ENCODE peak calls at places on chromosomes 11 and 22, in eight cellular contexts. One of them, this sample, is unnamed.

GRCh38 chr22:38029370-38029769 is 27.8 kb upstream of the PICK1 start:
- DNase-seq in H7: no peak
- DNase-seq in NCI-H748 treated with DMSO at 0.1 percent for 48 hours: no peak
- DNase-seq in caudate nucleus: no peak
- DNase-seq in HEK293T: no peak
- DNase-seq in astrocyte of the spinal cord: no peak
- DNase-seq in lower lobe of right lung: no peak
- DNase-seq in hepatic stellate cell: no peak
- DNase-seq in this sample: no peak

GRCh38 chr11:33347490-33348125 is 90.4 kb downstream of the HIPK3 start:
- DNase-seq in H7: no peak
- DNase-seq in NCI-H748 treated with DMSO at 0.1 percent for 48 hours: no peak
- DNase-seq in caudate nucleus: no peak
- DNase-seq in HEK293T: peak
- DNase-seq in astrocyte of the spinal cord: no peak
- DNase-seq in lower lobe of right lung: no peak
- DNase-seq in hepatic stellate cell: no peak
- DNase-seq in this sample: no peak

GRCh38 chr11:34311126-34311525 is 46.7 kb downstream of the ABTB2 start:
- DNase-seq in H7: no peak
- DNase-seq in NCI-H748 treated with DMSO at 0.1 percent for 48 hours: no peak
- DNase-seq in caudate nucleus: no peak
- DNase-seq in HEK293T: no peak
- DNase-seq in astrocyte of the spinal cord: no peak
- DNase-seq in lower lobe of right lung: no peak
- DNase-seq in hepatic stellate cell: no peak
- DNase-seq in this sample: no peak

GRCh38 chr22:39839917-39840510 is 53.5 kb downstream of the ENTHD1 start:
- DNase-seq in H7: no peak
- DNase-seq in NCI-H748 treated with DMSO at 0.1 percent for 48 hours: no peak
- DNase-seq in caudate nucleus: no peak
- DNase-seq in HEK293T: no peak
- DNase-seq in astrocyte of the spinal cord: no peak
- DNase-seq in lower lobe of right lung: no peak
- DNase-seq in hepatic stellate cell: no peak
- DNase-seq in this sample: no peak

GRCh38 chr22:26172389-26172990 is 3.2 kb downstream of the SEZ6L start:
- DNase-seq in H7: peak
- DNase-seq in NCI-H748 treated with DMSO at 0.1 percent for 48 hours: peak
- DNase-seq in caudate nucleus: no peak
- DNase-seq in HEK293T: peak
- DNase-seq in astrocyte of the spinal cord: peak
- DNase-seq in lower lobe of right lung: no peak
- DNase-seq in hepatic stellate cell: peak
- DNase-seq in this sample: no peak

GRCh38 chr11:66418168-66418985 is 2.5 kb upstream of the NPAS4 start:
- DNase-seq in H7: peak
- DNase-seq in NCI-H748 treated with DMSO at 0.1 percent for 48 hours: peak
- DNase-seq in caudate nucleus: peak
- DNase-seq in HEK293T: peak
- DNase-seq in astrocyte of the spinal cord: peak
- DNase-seq in lower lobe of right lung: peak
- DNase-seq in hepatic stellate cell: peak
- DNase-seq in this sample: peak

GRCh38 chr11:71139516-71140205 is 112.7 kb downstream of the SHANK2 start:
- DNase-seq in H7: peak
- DNase-seq in NCI-H748 treated with DMSO at 0.1 percent for 48 hours: no peak
- DNase-seq in caudate nucleus: peak
- DNase-seq in HEK293T: no peak
- DNase-seq in astrocyte of the spinal cord: peak
- DNase-seq in lower lobe of right lung: peak
- DNase-seq in hepatic stellate cell: peak
- DNase-seq in this sample: peak

GRCh38 chr11:67542971-67543370 is 19.7 kb upstream of the CABP2 start:
- DNase-seq in H7: peak
- DNase-seq in NCI-H748 treated with DMSO at 0.1 percent for 48 hours: no peak
- DNase-seq in caudate nucleus: no peak
- DNase-seq in HEK293T: no peak
- DNase-seq in astrocyte of the spinal cord: no peak
- DNase-seq in lower lobe of right lung: no peak
- DNase-seq in hepatic stellate cell: no peak
- DNase-seq in this sample: no peak

GRCh38 chr22:30777589-30777988 is 82.9 kb downstream of the OSBP2 start:
- DNase-seq in H7: no peak
- DNase-seq in NCI-H748 treated with DMSO at 0.1 percent for 48 hours: no peak
- DNase-seq in caudate nucleus: no peak
- DNase-seq in HEK293T: no peak
- DNase-seq in astrocyte of the spinal cord: peak
- DNase-seq in lower lobe of right lung: no peak
- DNase-seq in hepatic stellate cell: no peak
- DNase-seq in this sample: peak

GRCh38 chr22:45664136-45664646 is 7.4 kb upstream of the ATXN10 start:
- DNase-seq in H7: no peak
- DNase-seq in NCI-H748 treated with DMSO at 0.1 percent for 48 hours: no peak
- DNase-seq in caudate nucleus: no peak
- DNase-seq in HEK293T: no peak
- DNase-seq in astrocyte of the spinal cord: no peak
- DNase-seq in lower lobe of right lung: no peak
- DNase-seq in hepatic stellate cell: no peak
- DNase-seq in this sample: no peak

GRCh38 chr11:41659990-41660389 is 200.5 kb upstream of the LRRC4C start:
- DNase-seq in H7: no peak
- DNase-seq in NCI-H748 treated with DMSO at 0.1 percent for 48 hours: no peak
- DNase-seq in caudate nucleus: no peak
- DNase-seq in HEK293T: no peak
- DNase-seq in astrocyte of the spinal cord: no peak
- DNase-seq in lower lobe of right lung: no peak
- DNase-seq in hepatic stellate cell: no peak
- DNase-seq in this sample: no peak

GRCh38 chr22:29268511-29269229 is 602 bp downstream of the EWSR1 start:
- DNase-seq in H7: peak
- DNase-seq in NCI-H748 treated with DMSO at 0.1 percent for 48 hours: peak
- DNase-seq in caudate nucleus: no peak
- DNase-seq in HEK293T: no peak
- DNase-seq in astrocyte of the spinal cord: peak
- DNase-seq in lower lobe of right lung: peak
- DNase-seq in hepatic stellate cell: peak
- DNase-seq in this sample: peak

GRCh38 chr22:25757686-25758085 is 15.7 kb downstream of the MYO18B start:
- DNase-seq in H7: no peak
- DNase-seq in NCI-H748 treated with DMSO at 0.1 percent for 48 hours: no peak
- DNase-seq in caudate nucleus: no peak
- DNase-seq in HEK293T: no peak
- DNase-seq in astrocyte of the spinal cord: no peak
- DNase-seq in lower lobe of right lung: no peak
- DNase-seq in hepatic stellate cell: no peak
- DNase-seq in this sample: no peak

GRCh38 chr11:1832181-1832988 is 2.4 kb upstream of the SYT8 start:
- DNase-seq in H7: peak
- DNase-seq in NCI-H748 treated with DMSO at 0.1 percent for 48 hours: no peak
- DNase-seq in caudate nucleus: no peak
- DNase-seq in HEK293T: peak
- DNase-seq in astrocyte of the spinal cord: peak
- DNase-seq in lower lobe of right lung: peak
- DNase-seq in hepatic stellate cell: peak
- DNase-seq in this sample: peak

GRCh38 chr11:23502821-23503220 is 642.5 kb upstream of the CCDC179 start:
- DNase-seq in H7: no peak
- DNase-seq in NCI-H748 treated with DMSO at 0.1 percent for 48 hours: no peak
- DNase-seq in caudate nucleus: no peak
- DNase-seq in HEK293T: no peak
- DNase-seq in astrocyte of the spinal cord: peak
- DNase-seq in lower lobe of right lung: no peak
- DNase-seq in hepatic stellate cell: no peak
- DNase-seq in this sample: no peak

GRCh38 chr11:68200639-68201038 is 12.5 kb downstream of the KMT5B start:
- DNase-seq in H7: no peak
- DNase-seq in NCI-H748 treated with DMSO at 0.1 percent for 48 hours: no peak
- DNase-seq in caudate nucleus: no peak
- DNase-seq in HEK293T: no peak
- DNase-seq in astrocyte of the spinal cord: peak
- DNase-seq in lower lobe of right lung: no peak
- DNase-seq in hepatic stellate cell: peak
- DNase-seq in this sample: no peak